ENCODE peak calls at places on chromosomes 1 and 21, in nine cellular contexts. V, D, X, U, T, N, M, B and G are unnamed samples.

GRCh38 chr1:65422241-65423203 is 2.1 kb downstream of the LEPR start:
- DNase-seq in U (peak), D (no peak), V (no peak), T (no peak), N (no peak), X (peak), B (no peak), M (no peak), G (no peak)

GRCh38 chr1:234986750-234987414 is 141.8 kb downstream of the TOMM20 start:
- DNase-seq in V (no peak), X (no peak), M (no peak), N (no peak), D (no peak), B (no peak), T (no peak), U (peak), G (no peak)

GRCh38 chr1:16127676-16128337 is 28.1 kb downstream of the EPHA2 start:
- DNase-seq in D (no peak), U (no peak), X (no peak), M (no peak), N (no peak), V (no peak), B (no peak), T (no peak), G (no peak)

GRCh38 chr1:147171399-147172167 is 687 bp downstream of the PRKAB2 start:
- DNase-seq in U (no peak), N (no peak), V (no peak), M (no peak), D (no peak), T (peak), B (peak), X (peak), G (no peak)

GRCh38 chr1:173113015-173113741 is 62.4 kb upstream of the TNFSF18 start:
- DNase-seq in N (no peak), U (peak), X (peak), D (no peak), M (no peak), B (no peak), V (no peak), T (peak), G (no peak)

GRCh38 chr1:1561801-1562470 is 12.7 kb downstream of the SSU72 start:
- DNase-seq in M (no peak), T (no peak), B (no peak), D (no peak), N (no peak), X (no peak), V (no peak), U (no peak), G (no peak)

GRCh38 chr1:51336711-51337110 is 6.3 kb upstream of the TTC39A start:
- DNase-seq in V (peak), D (no peak), M (no peak), N (no peak), X (no peak), B (no peak), T (no peak), U (no peak), G (no peak)

GRCh38 chr21:41957991-41958766 is 4.4 kb upstream of the C2CD2 start:
- DNase-seq in D (no peak), U (peak), V (peak), T (peak), X (peak), N (peak), M (peak), B (peak), G (no peak)